ENCODE peak calls at places on chromosomes 3 and 15, in five cellular contexts. Y, N, K, H and X are unnamed samples.

GRCh38 chr15:64865998-64866520 is 24.3 kb downstream of the PLEKHO2 start:
- DNase-seq in Y (no peak), N (no peak), K (no peak), H (no peak), X (no peak)

GRCh38 chr3:171797873-171798272 is 12.4 kb downstream of the PLD1 start:
- DNase-seq in Y (no peak), N (no peak), K (no peak), H (no peak), X (no peak)

GRCh38 chr3:197750863-197751737 is 1.4 kb downstream of the FYTTD1 start:
- DNase-seq in Y (no peak), N (peak), K (peak), H (peak), X (peak)

GRCh38 chr3:147301781-147302180 is 104.6 kb downstream of the ZIC4 start:
- DNase-seq in Y (no peak), N (no peak), K (no peak), H (no peak), X (no peak)

GRCh38 chr3:188911033-188911850 is 260.5 kb upstream of the TPRG1 start:
- DNase-seq in Y (no peak), N (no peak), K (no peak), H (no peak), X (no peak)

GRCh38 chr3:39193391-39193790 is 996 bp upstream of the XIRP1 start:
- DNase-seq in Y (no peak), N (no peak), K (no peak), H (no peak), X (no peak)

GRCh38 chr3:51568041-51568440 is 29.5 kb downstream of the RAD54L2 start:
- DNase-seq in Y (no peak), N (no peak), K (no peak), H (no peak), X (no peak)

GRCh38 chr3:147393261-147393964 is 12.9 kb downstream of the ZIC4 start:
- DNase-seq in Y (no peak), N (no peak), K (no peak), H (no peak), X (no peak)

GRCh38 chr3:69288161-69288895 is 97.6 kb downstream of the FRMD4B start:
- DNase-seq in Y (peak), N (no peak), K (no peak), H (no peak), X (no peak)

GRCh38 chr3:157906627-157907026 is 199.6 kb downstream of the SHOX2 start:
- DNase-seq in Y (no peak), N (no peak), K (no peak), H (no peak), X (no peak)

GRCh38 chr15:67512933-67513714 is 7.8 kb upstream of the C15orf61 start:
- DNase-seq in Y (no peak), N (no peak), K (no peak), H (no peak), X (no peak)

GRCh38 chr3:46903341-46904302 is 26.1 kb downstream of the PTH1R start:
- DNase-seq in Y (no peak), N (no peak), K (peak), H (no peak), X (no peak)

GRCh38 chr3:54999159-54999558 is 71.3 kb upstream of the LRTM1 start:
- DNase-seq in Y (no peak), N (no peak), K (no peak), H (no peak), X (no peak)

GRCh38 chr15:72936237-72936636 is 116.0 kb upstream of the NEO1 start:
- DNase-seq in Y (no peak), N (no peak), K (no peak), H (no peak), X (no peak)

GRCh38 chr3:16147226-16147625 is 27.3 kb upstream of the GALNT15 start:
- DNase-seq in Y (no peak), N (no peak), K (no peak), H (no peak), X (no peak)

GRCh38 chr15:90558182-90558581 is 28.5 kb downstream of the CRTC3 start:
- DNase-seq in Y (no peak), N (no peak), K (peak), H (no peak), X (no peak)

GRCh38 chr3:59422312-59422711 is 372.5 kb upstream of the CFAP20DC start:
- DNase-seq in Y (no peak), N (no peak), K (no peak), H (no peak), X (no peak)

GRCh38 chr3:184345678-184346144 is 8.3 kb downstream of the FAM131A start:
- DNase-seq in Y (no peak), N (no peak), K (peak), H (no peak), X (no peak)

GRCh38 chr15:68239025-68239424 is 9.5 kb upstream of the CLN6 start:
- DNase-seq in Y (no peak), N (no peak), K (no peak), H (no peak), X (no peak)

GRCh38 chr3:167750273-167750971 is 14.9 kb downstream of the SERPINI1 start:
- DNase-seq in Y (no peak), N (no peak), K (no peak), H (peak), X (no peak)

GRCh38 chr3:164236856-164237255 is 841.4 kb downstream of the SI start:
- DNase-seq in Y (no peak), N (no peak), K (no peak), H (no peak), X (no peak)

GRCh38 chr3:24522155-24522579 is 27.5 kb upstream of the THRB start:
- DNase-seq in Y (peak), N (no peak), K (peak), H (no peak), X (peak)

GRCh38 chr3:43773273-43774104 is 82.8 kb downstream of the ABHD5 start:
- DNase-seq in Y (no peak), N (no peak), K (no peak), H (no peak), X (no peak)

GRCh38 chr3:24550588-24550987 is 55.9 kb upstream of the THRB start:
- DNase-seq in Y (no peak), N (no peak), K (no peak), H (no peak), X (no peak)

GRCh38 chr15:28123408-28124023 is 24.4 kb upstream of the OCA2 start:
- DNase-seq in Y (no peak), N (no peak), K (peak), H (peak), X (peak)

GRCh38 chr3:38553071-38553470 is 56.9 kb downstream of the EXOG start:
- DNase-seq in Y (no peak), N (no peak), K (no peak), H (no peak), X (no peak)

GRCh38 chr3:171874251-171874679 is 31.1 kb downstream of the TMEM212 start:
- DNase-seq in Y (no peak), N (no peak), K (no peak), H (no peak), X (no peak)